ENCODE peak calls at places on chromosomes 4 and X, in seven cellular contexts. O, R, N, G, V, F and W are unnamed samples.

GRCh38 chr4:74230902-74231499 is 73.1 kb downstream of the MTHFD2L start:
- DNase-seq in F (no peak), O (no peak), V (no peak), G (no peak), R (peak; percentile 13), N (peak; percentile 76), W (peak; percentile 75)

GRCh38 chrX:113947548-113947947 is 636.3 kb upstream of the HTR2C start:
- DNase-seq in R (no peak), O (no peak), F (no peak), N (no peak), V (no peak), G (no peak), W (no peak)

GRCh38 chrX:77918568-77918967 is 8.1 kb downstream of the ATP7A start:
- DNase-seq in V (no peak), G (no peak), N (no peak), O (no peak), R (no peak), F (no peak), W (peak; percentile 22)

GRCh38 chrX:120452131-120452530 is 17.0 kb downstream of the LAMP2 start:
- DNase-seq in V (no peak), F (peak; percentile 0), G (no peak), O (no peak), N (no peak), R (peak; percentile 27), W (peak; percentile 35)

GRCh38 chr4:182369211-182369610 is 126.0 kb downstream of the TENM3 start:
- DNase-seq in F (no peak), N (no peak), R (no peak), G (no peak), O (no peak), V (no peak), W (no peak)

GRCh38 chr4:16120720-16121119 is 36.9 kb upstream of the PROM1 start:
- DNase-seq in N (no peak), R (no peak), G (no peak), O (no peak), F (no peak), V (no peak), W (no peak)

GRCh38 chr4:116180056-116180690 is 905.2 kb downstream of the TRAM1L1 start:
- DNase-seq in V (no peak), R (no peak), N (no peak), F (peak; percentile 4), O (no peak), G (no peak), W (peak; percentile 5)

GRCh38 chr4:47831026-47831689 is 6.7 kb downstream of the CORIN start:
- DNase-seq in F (no peak), V (no peak), N (no peak), O (no peak), R (no peak), G (no peak), W (no peak)

GRCh38 chrX:18353931-18354368 is 538 bp downstream of the SCML2 start:
- DNase-seq in V (peak; percentile 21), F (peak; percentile 11), G (peak; percentile 9), O (no peak), N (no peak), R (peak; percentile 24), W (peak; percentile 29)

GRCh38 chrX:54711735-54712134 is 86.3 kb downstream of the ITIH6 start:
- DNase-seq in R (no peak), F (no peak), O (no peak), N (no peak), G (no peak), V (no peak), W (no peak)

GRCh38 chr4:68326146-68326545 is 23.7 kb downstream of the YTHDC1 start:
- DNase-seq in O (no peak), N (no peak), V (no peak), F (no peak), R (no peak), G (no peak), W (no peak)

GRCh38 chr4:15482842-15483241 is 13.2 kb downstream of the CC2D2A start:
- DNase-seq in R (no peak), F (no peak), O (no peak), V (no peak), N (no peak), G (no peak), W (no peak)

GRCh38 chrX:129540068-129540653 is at the start of gene OCRL:
- DNase-seq in G (peak; percentile 25), O (peak; percentile 10), N (peak; percentile 68), R (peak; percentile 83), F (peak; percentile 63), V (peak; percentile 71), W (peak; percentile 83)

GRCh38 chr4:21452931-21453330 is 495.6 kb downstream of the KCNIP4 start:
- DNase-seq in O (peak; percentile 63), V (no peak), G (no peak), R (no peak), N (no peak), F (no peak), W (no peak)

GRCh38 chrX:43218198-43218597 is 437.9 kb upstream of the MAOA start:
- DNase-seq in O (no peak), R (no peak), V (no peak), F (no peak), G (no peak), N (no peak), W (no peak)

GRCh38 chrX:132257116-132257515 is 37.9 kb upstream of the RAP2C start:
- DNase-seq in N (no peak), F (no peak), V (no peak), O (no peak), G (no peak), R (no peak), W (peak; percentile 49)

GRCh38 chr4:116544946-116545345 is 540.4 kb downstream of the TRAM1L1 start:
- DNase-seq in N (no peak), O (no peak), R (no peak), F (no peak), G (no peak), V (no peak), W (no peak)

GRCh38 chr4:95264843-95265242 is 283.9 kb downstream of the UNC5C start:
- DNase-seq in N (no peak), G (no peak), F (no peak), O (no peak), V (no peak), R (no peak), W (no peak)

GRCh38 chrX:69192603-69193002 is 27.4 kb upstream of the PJA1 start:
- DNase-seq in G (no peak), F (no peak), N (no peak), V (no peak), R (no peak), O (no peak), W (no peak)

GRCh38 chrX:41711021-41711667 is 12.8 kb upstream of the GPR82 start:
- DNase-seq in G (no peak), V (no peak), F (no peak), N (no peak), O (no peak), R (no peak), W (no peak)

GRCh38 chr4:40334591-40335507 is at the start of gene CHRNA9:
- DNase-seq in R (no peak), F (peak; percentile 23), V (no peak), O (no peak), G (no peak), N (no peak), W (no peak)

GRCh38 chr4:140102406-140102805 is 51.6 kb downstream of the MAML3 start:
- DNase-seq in R (no peak), G (no peak), F (no peak), N (no peak), V (no peak), O (no peak), W (no peak)

GRCh38 chr4:61520688-61521160 is 320.6 kb downstream of the ADGRL3 start:
- DNase-seq in V (no peak), N (no peak), F (no peak), O (peak; percentile 70), R (no peak), G (no peak), W (no peak)

GRCh38 chrX:9701790-9702189 is 63.9 kb downstream of the GPR143 start:
- DNase-seq in G (no peak), O (no peak), F (no peak), N (no peak), R (no peak), V (no peak), W (no peak)